ENCODE peak calls at places on chromosomes 3 and 15, in ten cellular contexts. K is T-helper 2 cell; N is activated naive CD8-positive, alpha-beta T cell treated with anti-CD3 and anti-CD28 coated beads, Interleukin-2, amount 50 U/mL, for 24 hours; B is bronchial epithelial cell; Q is stromal cell of bone marrow; E is AML-193; M is A673; F is cerebellar cortex; U is GM23338; S is HepG2. X is an unnamed sample.
A peak's percentile ranks its signal among the peaks of the same experiment; 100 is the strongest.

GRCh38 chr3:122978569-122978968 is 49.0 kb downstream of the SEMA5B start:
- DNase-seq in M (no peak), K (no peak), S (no peak), B (no peak), N (no peak), U (no peak), Q (no peak), F (no peak), E (no peak), X (no peak)

GRCh38 chr3:50649451-50649931 is 25.2 kb upstream of the DOCK3 start:
- DNase-seq in E (no peak), B (no peak), K (no peak), U (no peak), M (no peak), N (no peak), S (no peak), F (no peak), Q (no peak), X (no peak)

GRCh38 chr15:68503791-68504720 is 72.1 kb upstream of the ITGA11 start:
- DNase-seq in Q (no peak), F (no peak), S (no peak), B (no peak), M (no peak), N (no peak), U (no peak), E (no peak), K (no peak), X (no peak)

GRCh38 chr3:160950954-160951353 is 154.2 kb downstream of the B3GALNT1 start:
- DNase-seq in M (no peak), Q (no peak), K (no peak), F (peak; percentile 53), U (no peak), E (no peak), S (no peak), N (no peak), B (no peak), X (no peak)

GRCh38 chr15:68598171-68599152 is 19.7 kb downstream of the CORO2B start:
- DNase-seq in F (no peak), M (no peak), S (no peak), Q (no peak), U (no peak), B (no peak), N (no peak), E (no peak), K (no peak), X (no peak)

GRCh38 chr3:128178782-128179473 is 25.6 kb downstream of the EEFSEC start:
- DNase-seq in Q (no peak), U (no peak), K (no peak), F (no peak), M (no peak), N (no peak), B (no peak), S (peak; percentile 23), E (peak; percentile 37), X (no peak)

GRCh38 chr15:34754171-34754580 is 622 bp downstream of the GJD2 start:
- DNase-seq in K (no peak), S (no peak), B (no peak), E (no peak), M (no peak), Q (no peak), F (no peak), U (peak; percentile 39), N (no peak), X (no peak)

GRCh38 chr3:126351771-126352475 is 5.3 kb downstream of the KLF15 start:
- DNase-seq in U (no peak), N (no peak), K (no peak), F (no peak), M (no peak), S (no peak), E (no peak), Q (no peak), B (no peak), X (no peak)

GRCh38 chr3:188807002-188807401 is 364.8 kb upstream of the TPRG1 start:
- DNase-seq in N (no peak), M (no peak), F (peak; percentile 21), S (no peak), B (no peak), U (peak; percentile 9), Q (no peak), K (no peak), E (peak; percentile 15), X (no peak)

GRCh38 chr15:37035349-37035748 is 65.0 kb downstream of the MEIS2 start:
- DNase-seq in E (no peak), K (no peak), B (no peak), S (peak; percentile 61), N (no peak), Q (no peak), M (no peak), F (no peak), U (no peak), X (no peak)

GRCh38 chr3:142818651-142819050 is 70.2 kb downstream of the PCOLCE2 start:
- DNase-seq in Q (no peak), M (no peak), S (no peak), F (no peak), K (no peak), N (no peak), U (no peak), B (no peak), E (no peak), X (no peak)

GRCh38 chr15:51382787-51383186 is 41.3 kb downstream of the GLDN start:
- DNase-seq in N (no peak), E (peak; percentile 52), M (peak; percentile 68), F (peak; percentile 25), B (peak; percentile 41), Q (peak; percentile 36), S (peak; percentile 27), U (peak; percentile 90), K (no peak), X (no peak)

X was measured in central memory CD8-positive, alpha-beta T cell.